ENCODE peak calls at places on chromosome 6, in four cellular contexts. U, T, G and J are unnamed samples. For H3K4me1, the result is how much of the 10 kb centered on the place peaks cover.

GRCh38 chr6:90764001-90764400 is 177.1 kb upstream of the MAP3K7 start:
- DNase-seq in U (no peak), T (no peak), G (no peak), J (no peak)

GRCh38 chr6:53679446-53679933 is 13.9 kb upstream of the KLHL31 start:
- DNase-seq in U (no peak), G (no peak), T (no peak), J (no peak)

GRCh38 chr6:53793318-53793975 is 1.4 kb upstream of the LRRC1 start:
- DNase-seq in G (peak), U (peak), T (no peak), J (peak)

GRCh38 chr6:108203189-108204119 is 37.6 kb downstream of the NR2E1 start:
- DNase-seq in U (no peak), T (no peak), G (no peak), J (no peak)

GRCh38 chr6:168115748-168116445 is 36.9 kb upstream of the FRMD1 start:
- DNase-seq in G (peak), T (no peak), U (no peak), J (no peak)

GRCh38 chr6:40400738-40401137 is 186.4 kb downstream of the LRFN2 start:
- DNase-seq in T (no peak), G (no peak), U (no peak), J (no peak)

GRCh38 chr6:14228571-14228970 is 111.0 kb downstream of the CD83 start:
- DNase-seq in U (no peak), T (peak), G (no peak), J (no peak)

GRCh38 chr6:137700751-137701477 is 166.1 kb upstream of the TNFAIP3 start:
- DNase-seq in U (no peak), G (no peak), T (no peak), J (no peak)

GRCh38 chr6:41578714-41579610 is 32.8 kb downstream of the FOXP4 start:
- DNase-seq in G (no peak), T (no peak), U (no peak), J (no peak)
- H3K4me1 ChIP-seq in G (under half), T (half or more), U (half or more), J (under half)

DNA sequence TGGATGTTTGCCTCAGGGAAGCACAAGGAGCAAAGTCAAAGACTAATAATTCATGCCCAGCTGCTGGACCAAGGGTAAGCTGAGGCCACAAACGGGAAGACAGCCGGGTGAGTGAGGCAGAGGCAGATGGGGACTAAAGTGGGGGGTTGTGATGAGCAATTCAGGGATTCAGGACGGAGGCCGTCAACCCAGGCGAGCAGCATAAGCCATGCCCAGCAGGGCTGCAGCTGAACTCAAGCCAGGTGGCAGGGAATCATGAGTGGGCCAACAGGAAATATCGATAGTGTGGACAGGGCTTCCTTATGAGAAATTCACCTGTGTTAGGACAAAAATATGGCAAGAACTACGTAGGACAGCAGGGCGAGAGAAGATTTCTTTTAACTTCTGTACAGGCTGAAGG is 246.8 kb downstream of the CDC5L start:
- DNase-seq in G (no peak), T (no peak), U (no peak), J (no peak)
- TF ChIP-seq CTCF in G (no peak), T (no peak), U (no peak), J (no peak)

DNA sequence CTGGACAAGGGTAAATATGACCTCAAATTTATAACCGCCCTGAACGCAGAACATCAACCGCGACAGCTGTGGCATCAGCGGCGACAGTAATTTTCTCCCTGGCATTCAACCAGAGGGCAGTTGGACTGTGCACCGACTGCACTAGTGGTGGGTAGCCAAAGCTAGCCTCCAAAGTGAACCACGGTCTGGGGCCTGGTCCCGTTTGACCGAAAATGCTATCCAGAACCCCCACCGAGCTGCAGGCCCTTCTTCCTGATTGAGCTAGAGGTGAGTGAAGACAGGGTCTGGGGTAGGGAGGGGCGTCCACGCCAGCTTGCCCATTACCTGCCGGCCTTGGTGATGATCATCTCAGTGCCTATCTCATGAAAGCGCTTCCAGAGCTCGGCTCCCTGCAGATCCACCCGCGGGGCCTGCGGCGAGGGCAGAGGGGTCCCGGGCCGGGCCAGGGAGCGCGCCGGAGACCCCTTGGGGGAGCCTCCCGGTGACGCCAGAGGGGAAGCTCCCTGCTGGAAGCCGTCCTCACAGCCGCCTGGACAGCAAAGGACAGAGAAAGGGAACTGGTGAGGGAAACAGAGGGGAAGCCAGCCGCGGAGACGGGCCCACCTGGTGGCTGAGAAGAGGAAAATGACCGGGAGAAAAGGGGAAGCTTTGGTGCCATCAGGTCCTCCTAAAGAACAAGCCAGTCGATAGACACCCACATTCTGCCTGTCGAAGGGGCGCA is 2.0 kb downstream of the TBX18 start:
- DNase-seq in T (no peak), U (peak), G (no peak), J (no peak)
- H3K4me3 ChIP-seq in T (peak), U (peak), G (peak), J (peak)

GRCh38 chr6:69145062-69145461 is 510.0 kb downstream of the ADGRB3 start:
- DNase-seq in U (no peak), T (no peak), G (no peak), J (no peak)

GRCh38 chr6:69146385-69146784 is 511.3 kb downstream of the ADGRB3 start:
- DNase-seq in G (no peak), T (no peak), U (peak), J (no peak)
- H3K4me1 ChIP-seq in G (under half), T (under half), U (under half), J (under half)

DNA sequence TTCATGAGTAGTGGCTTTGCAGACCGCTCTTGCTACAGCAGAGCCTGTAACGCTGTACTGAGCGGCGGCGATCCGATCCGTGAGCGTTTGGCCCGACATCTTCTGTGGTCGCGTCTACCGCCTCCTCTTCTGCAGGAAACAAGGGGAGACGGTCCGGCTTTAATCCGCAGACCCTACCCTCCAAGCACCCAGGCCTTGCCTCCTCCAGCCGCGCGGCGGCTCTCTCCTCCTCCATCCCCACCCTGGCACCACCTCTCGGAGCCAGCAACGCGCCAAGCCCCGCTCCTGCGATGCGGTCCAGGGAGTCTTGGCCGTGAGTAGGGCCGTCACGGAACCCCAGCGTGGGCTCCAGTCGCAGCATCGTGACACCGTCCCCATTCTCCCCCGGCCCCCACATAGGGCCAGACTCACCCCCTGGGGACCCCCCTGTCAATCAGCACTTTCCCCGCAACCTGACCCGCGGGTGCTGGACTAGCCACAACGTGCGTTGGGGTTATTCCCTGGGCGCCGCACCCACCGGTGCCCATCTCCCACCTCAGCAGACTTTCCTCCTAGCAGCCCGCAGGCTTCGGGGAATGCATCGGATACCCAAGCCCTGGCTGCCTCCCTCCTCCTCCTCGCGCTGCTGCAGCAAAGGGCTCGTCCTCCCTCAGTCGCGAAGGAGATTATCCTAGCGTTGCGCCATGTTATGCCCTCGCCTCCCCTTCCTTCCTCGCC is 914 bp downstream of the SNAP91 start:
- DNase-seq in U (peak), T (no peak), G (no peak), J (no peak)
- TF ChIP-seq CTCF in U (no peak), T (no peak), G (no peak), J (no peak)